ENCODE peak calls at places on chromosomes 13 and 19, in nine cellular contexts. C is HepG2, Q is A549, Y is tibial nerve, L is stomach, G is K562, F is ovary, Z is sigmoid colon, E is upper lobe of left lung. H is an unnamed sample.
A peak's percentile ranks its signal among the peaks of the same experiment; 100 is the strongest.

GRCh38 chr13:114151565-114152284 is 19.3 kb upstream of the RASA3 start:
- DNase-seq in G (peak; percentile 20), F (no peak), L (peak; percentile 82), Q (no peak), Y (no peak), Z (no peak), E (no peak), C (no peak), H (peak; percentile 80)

GRCh38 chr13:113123226-113124150 is 889 bp downstream of the F10 start:
- DNase-seq in E (no peak), C (peak; percentile 52), Y (no peak), Q (no peak), Z (no peak), G (peak; percentile 23), F (no peak), L (no peak), H (no peak)

GRCh38 chr13:84362777-84363176 is 480.5 kb upstream of the SLITRK1 start:
- DNase-seq in Y (no peak), E (no peak), G (no peak), F (no peak), L (no peak), Q (no peak), C (no peak), Z (no peak), H (no peak)

GRCh38 chr13:74280093-74280794 is 146.0 kb upstream of the KLF12 start:
- DNase-seq in G (no peak), Q (no peak), Y (no peak), Z (no peak), C (no peak), L (no peak), F (no peak), E (no peak), H (no peak)

GRCh38 chr13:30308548-30308947 is 1.2 kb upstream of the KATNAL1 start:
- DNase-seq in C (no peak), Q (peak; percentile 35), Z (no peak), Y (no peak), L (no peak), F (no peak), E (no peak), G (peak; percentile 88), H (no peak)

GRCh38 chr13:113863511-113864302 is at the start of gene GAS6:
- DNase-seq in F (peak; percentile 78), Y (no peak), Q (peak; percentile 27), Z (no peak), L (peak; percentile 72), C (no peak), E (peak; percentile 94), G (peak; percentile 49), H (peak; percentile 76)

GRCh38 chr19:37902668-37903067 is 3.7 kb downstream of the WDR87 start:
- DNase-seq in Z (peak; percentile 81), Y (peak; percentile 86), E (peak; percentile 37), C (peak; percentile 71), L (peak; percentile 89), G (peak; percentile 87), Q (peak; percentile 92), F (peak; percentile 46), H (peak; percentile 80)

GRCh38 chr13:112743451-112744305 is 53.8 kb downstream of the ATP11A start:
- DNase-seq in C (no peak), Y (no peak), E (no peak), G (no peak), Q (no peak), F (no peak), Z (no peak), L (no peak), H (no peak)

GRCh38 chr19:17281391-17282304 is at the start of gene ANKLE1:
- DNase-seq in C (no peak), L (peak; percentile 32), Z (no peak), Q (no peak), E (peak; percentile 89), F (peak; percentile 46), Y (no peak), G (peak; percentile 63), H (no peak)

GRCh38 chr13:59492030-59492636 is 671.6 kb downstream of the DIAPH3 start:
- DNase-seq in Z (no peak), F (no peak), G (no peak), C (no peak), Q (no peak), Y (no peak), L (no peak), E (no peak), H (no peak)

GRCh38 chr19:53989600-53990533 is 1.6 kb upstream of the CACNG6 start:
- DNase-seq in Y (no peak), C (no peak), L (no peak), F (no peak), G (no peak), Z (no peak), E (no peak), Q (peak; percentile 93), H (no peak)

GRCh38 chr13:110237895-110238294 is 69.1 kb downstream of the COL4A1 start:
- DNase-seq in Y (no peak), L (no peak), Z (no peak), C (no peak), Q (no peak), E (no peak), G (no peak), F (no peak), H (no peak)

GRCh38 chr13:33328691-33329090 is 43.1 kb upstream of the STARD13 start:
- DNase-seq in G (no peak), L (no peak), C (no peak), Q (no peak), Y (no peak), E (no peak), Z (no peak), F (no peak), H (no peak)

GRCh38 chr13:112637017-112637801 is 49.3 kb upstream of the TUBGCP3 start:
- DNase-seq in Z (no peak), C (no peak), Q (no peak), F (no peak), E (no peak), G (no peak), Y (no peak), L (no peak), H (no peak)

GRCh38 chr13:103514188-103514587 is 448.0 kb upstream of the SLC10A2 start:
- DNase-seq in Z (no peak), E (no peak), C (no peak), G (no peak), F (no peak), Q (no peak), Y (no peak), L (no peak), H (no peak)

GRCh38 chr13:113433391-113433916 is 19.8 kb downstream of the ADPRHL1 start:
- DNase-seq in C (no peak), L (no peak), Y (no peak), Q (no peak), G (no peak), F (no peak), Z (no peak), E (peak; percentile 52), H (no peak)

GRCh38 chr13:35881360-35881759 is 249.8 kb downstream of the DCLK1 start:
- DNase-seq in G (no peak), E (no peak), Z (no peak), F (no peak), Q (no peak), L (no peak), C (no peak), Y (no peak), H (no peak)

GRCh38 chr19:52336117-52336811 is at the start of gene ZNF610:
- DNase-seq in F (peak; percentile 96), G (no peak), E (peak; percentile 96), Q (no peak), L (peak; percentile 88), Z (peak; percentile 94), Y (peak; percentile 81), C (peak; percentile 59), H (peak; percentile 90)

GRCh38 chr19:12886943-12887747 is at the start of gene KLF1:
- DNase-seq in Y (no peak), L (no peak), Z (no peak), E (no peak), C (no peak), F (no peak), G (peak; percentile 93), Q (no peak), H (no peak)
- H3K4me3 ChIP-seq in Y (peak within 1 kb of the TSS; percentile 42), L (peak within 1 kb of the TSS; percentile 49), Z (peak within 1 kb of the TSS; percentile 50), E (peak within 1 kb of the TSS; percentile 53), C (peak within 1 kb of the TSS; percentile 69), F (no peak within 1 kb of the TSS), G (peak within 1 kb of the TSS; percentile 70), Q (peak within 1 kb of the TSS; percentile 36), H (peak within 1 kb of the TSS; percentile 49)

DNA sequence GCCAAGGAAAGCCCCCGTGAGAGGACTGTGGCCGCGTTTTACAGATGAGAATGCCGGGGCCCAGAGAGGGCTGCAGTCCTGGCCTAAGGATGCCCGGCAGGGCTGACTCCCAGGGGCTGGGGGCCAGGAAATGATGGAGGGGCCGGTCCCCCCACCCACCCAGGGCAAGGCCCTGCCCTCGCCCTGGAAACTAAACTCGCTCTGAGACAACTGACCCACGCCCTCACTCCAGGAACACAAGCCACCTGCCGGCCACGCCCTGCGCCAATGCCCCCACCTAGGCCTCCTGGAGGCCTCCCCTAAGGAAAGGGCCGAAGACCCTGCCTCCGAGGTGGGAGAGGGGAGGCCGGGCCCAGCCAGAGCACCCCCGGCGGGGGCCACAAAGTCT is 7.2 kb downstream of the ZBTB7A start:
- DNase-seq in G (no peak), F (no peak), Y (no peak), L (peak; percentile 70), Q (no peak), Z (peak; percentile 64), E (peak; percentile 86), C (no peak), H (no peak)
- H3K4me1 ChIP-seq in G (peaks cover 36% of the 10 kb centered on the region), F (peaks cover 52% of the 10 kb centered on the region), Y (peaks cover 60% of the 10 kb centered on the region), L (peaks cover 76% of the 10 kb centered on the region), Q (peaks cover 62% of the 10 kb centered on the region), Z (no peaks in the 10 kb centered on the region), E (peaks cover 66% of the 10 kb centered on the region), C (peaks cover 68% of the 10 kb centered on the region), H (peaks cover 73% of the 10 kb centered on the region)

GRCh38 chr19:3573162-3573857 is 566 bp downstream of the HMG20B start:
- DNase-seq in E (peak; percentile 92), C (no peak), Q (no peak), Z (peak; percentile 74), Y (no peak), G (peak; percentile 52), L (peak; percentile 33), F (no peak), H (no peak)

GRCh38 chr19:3572855-3573161 is at the start of gene HMG20B:
- DNase-seq in L (no peak), C (no peak), G (no peak), Y (no peak), F (no peak), Z (no peak), Q (no peak), E (no peak), H (no peak)

GRCh38 chr19:3572132-3572854 is 451 bp upstream of the HMG20B start:
- DNase-seq in F (peak; percentile 99), L (peak; percentile 100), Q (peak; percentile 99), E (peak; percentile 100), Y (peak; percentile 99), G (peak; percentile 100), C (peak; percentile 97), Z (peak; percentile 100), H (peak; percentile 100)

GRCh38 chr19:3573858-3574637 is 1.3 kb downstream of the HMG20B start:
- DNase-seq in E (peak; percentile 96), F (peak; percentile 86), G (peak; percentile 97), L (peak; percentile 96), Z (peak; percentile 89), C (peak; percentile 85), Y (peak; percentile 71), Q (peak; percentile 98), H (peak; percentile 96)

GRCh38 chr19:3570619-3571018 is 2.1 kb upstream of the HMG20B start:
- DNase-seq in Y (no peak), E (no peak), Z (no peak), L (no peak), C (peak; percentile 67), Q (no peak), G (no peak), F (no peak), H (no peak)
- TF ChIP-seq EP300 in Y (no peak), E (no peak), Z (no peak), L (no peak), C (peak; percentile 11), Q (no peak), G (no peak), F (no peak), H (no peak)

GRCh38 chr19:32676895-32677359 is 1.3 kb downstream of the RGS9BP start:
- DNase-seq in L (no peak), Q (no peak), G (no peak), E (no peak), Y (no peak), C (no peak), Z (no peak), F (no peak), H (no peak)
- H3K4me3 ChIP-seq in L (peak overlapping the region; percentile 92), Q (peak overlapping the region; percentile 84), G (no peak overlapping the region), E (peak overlapping the region; percentile 92), Y (peak overlapping the region; percentile 95), C (peak overlapping the region; percentile 88), Z (peak overlapping the region; percentile 89), F (no peak overlapping the region), H (peak overlapping the region; percentile 79)

H was measured in suprapubic skin.